ENCODE peak calls at places on chromosomes 2 and 18, in six cellular contexts. L is mucosa of gallbladder; M is activated CD8-positive, alpha-beta memory T cell treated with anti-CD3 and anti-CD28 coated beads for 48 hours; N is AG08396; C is NCI-H1092 treated with DMSO at 0.1 percent for 48 hours; F is Ammon's horn. V is an unnamed sample.

GRCh38 chr2:240791821-240792657 is 28.0 kb downstream of the KIF1A start:
- DNase-seq in L (no peak), M (no peak), N (no peak), C (no peak), F (peak; percentile 68), V (peak; percentile 27)

GRCh38 chr2:156892449-156893335 is 364.8 kb upstream of the GALNT5 start:
- DNase-seq in L (peak; percentile 10), M (no peak), N (peak; percentile 13), C (peak; percentile 64), F (peak; percentile 59), V (no peak)

GRCh38 chr18:36095936-36096519 is 28.7 kb upstream of the RPRD1A start:
- DNase-seq in L (no peak), M (no peak), N (peak; percentile 44), C (peak; percentile 66), F (peak; percentile 49), V (no peak)

GRCh38 chr18:23063502-23063901 is 71.8 kb upstream of the CABLES1 start:
- DNase-seq in L (no peak), M (no peak), N (no peak), C (no peak), F (no peak), V (no peak)

GRCh38 chr2:167862787-167863186 is 384.6 kb downstream of the STK39 start:
- DNase-seq in L (no peak), M (no peak), N (no peak), C (no peak), F (no peak), V (no peak)

GRCh38 chr18:63025251-63025710 is 294.3 kb downstream of the BCL2 start:
- DNase-seq in L (no peak), M (no peak), N (no peak), C (peak; percentile 61), F (peak; percentile 16), V (no peak)

GRCh38 chr2:96838345-96839287 is 5.2 kb downstream of the ANKRD23 start:
- DNase-seq in L (no peak), M (no peak), N (no peak), C (no peak), F (no peak), V (no peak)

GRCh38 chr18:61474918-61475317 is 141.7 kb downstream of the CDH20 start:
- DNase-seq in L (no peak), M (no peak), N (no peak), C (no peak), F (no peak), V (no peak)

GRCh38 chr2:181627545-181627944 is 29.4 kb downstream of the CERKL start:
- DNase-seq in L (no peak), M (no peak), N (no peak), C (no peak), F (peak; percentile 19), V (no peak)

GRCh38 chr2:240452471-240453256 is 17.2 kb downstream of the GPC1 start:
- DNase-seq in L (peak; percentile 64), M (no peak), N (peak; percentile 94), C (peak; percentile 10), F (peak; percentile 81), V (no peak)

GRCh38 chr2:200847268-200847667 is 17.2 kb downstream of the CLK1 start:
- DNase-seq in L (no peak), M (no peak), N (no peak), C (no peak), F (no peak), V (no peak)

GRCh38 chr2:86433137-86433536 is 8.0 kb upstream of the KDM3A start:
- DNase-seq in L (no peak), M (no peak), N (no peak), C (no peak), F (no peak), V (no peak)

GRCh38 chr2:224777563-224777939 is 61.4 kb upstream of the CCDC195 start:
- DNase-seq in L (no peak), M (no peak), N (no peak), C (no peak), F (no peak), V (no peak)

GRCh38 chr2:196718796-196719564 is 79.5 kb downstream of the CCDC150 start:
- DNase-seq in L (peak; percentile 58), M (no peak), N (peak; percentile 55), C (no peak), F (no peak), V (no peak)

GRCh38 chr2:239930378-239930777 is 94.8 kb downstream of the NDUFA10 start:
- DNase-seq in L (no peak), M (no peak), N (no peak), C (no peak), F (no peak), V (peak; percentile 40)

GRCh38 chr2:226660524-226660923 is 139.1 kb downstream of the IRS1 start:
- DNase-seq in L (peak; percentile 48), M (no peak), N (peak; percentile 60), C (no peak), F (no peak), V (no peak)

GRCh38 chr2:217222511-217222910 is 362.6 kb upstream of the TNP1 start:
- DNase-seq in L (no peak), M (no peak), N (no peak), C (no peak), F (no peak), V (no peak)

GRCh38 chr2:128979182-128979581 is 660.5 kb upstream of the HS6ST1 start:
- DNase-seq in L (no peak), M (no peak), N (no peak), C (no peak), F (no peak), V (no peak)